ENCODE peak calls at places on chromosome 20, in seven cellular contexts. Z is activated T-cell treated with anti-CD3 and anti-CD28 coated beads, Interleukin-2, amount 50 U/mL, for 48 hours; Y is omental fat pad; O is HTR-8/SVneo; G is thoracic aorta; W is A172; J is GDM1. H is an unnamed sample.

GRCh38 chr20:1171461-1172093 is 13.2 kb downstream of the TMEM74B start:
- DNase-seq in Z (peak; percentile 34), Y (no peak), O (peak; percentile 38), G (no peak), W (peak; percentile 25), J (no peak), H (no peak)

GRCh38 chr20:40173877-40174276 is 515.2 kb downstream of the MAFB start:
- DNase-seq in Z (no peak), Y (no peak), O (no peak), G (no peak), W (no peak), J (no peak), H (no peak)

GRCh38 chr20:31870703-31871601 is 518 bp downstream of the TTLL9 start:
- DNase-seq in Z (no peak), Y (no peak), O (peak; percentile 31), G (no peak), W (no peak), J (no peak), H (no peak)

GRCh38 chr20:57380081-57380750 is 11.0 kb upstream of the RBM38 start:
- DNase-seq in Z (peak; percentile 15), Y (no peak), O (no peak), G (no peak), W (no peak), J (no peak), H (no peak)

GRCh38 chr20:11120451-11120850 is 446.7 kb upstream of the JAG1 start:
- DNase-seq in Z (no peak), Y (no peak), O (no peak), G (no peak), W (no peak), J (no peak), H (no peak)

GRCh38 chr20:48283470-48284110 is 498.3 kb upstream of the SULF2 start:
- DNase-seq in Z (no peak), Y (no peak), O (peak; percentile 68), G (no peak), W (peak; percentile 95), J (no peak), H (peak; percentile 73)

GRCh38 chr20:12660918-12661317 is 347.9 kb upstream of the SPTLC3 start:
- DNase-seq in Z (no peak), Y (no peak), O (no peak), G (peak; percentile 19), W (no peak), J (no peak), H (peak; percentile 1)

GRCh38 chr20:61803903-61804804 is 261.5 kb downstream of the TAF4 start:
- DNase-seq in Z (no peak), Y (no peak), O (no peak), G (no peak), W (peak; percentile 18), J (no peak), H (no peak)

GRCh38 chr20:53750827-53751393 is 157.3 kb upstream of the ZNF217 start:
- DNase-seq in Z (peak; percentile 63), Y (no peak), O (no peak), G (no peak), W (no peak), J (no peak), H (no peak)

GRCh38 chr20:47440857-47441773 is 60.6 kb upstream of the NCOA3 start:
- DNase-seq in Z (no peak), Y (no peak), O (peak; percentile 93), G (no peak), W (peak; percentile 95), J (no peak), H (peak; percentile 65)

GRCh38 chr20:8020314-8021079 is 936 bp upstream of the TMX4 start:
- DNase-seq in Z (no peak), Y (no peak), O (no peak), G (no peak), W (no peak), J (no peak), H (peak; percentile 32)

GRCh38 chr20:51366155-51366886 is 176.2 kb downstream of the NFATC2 start:
- DNase-seq in Z (no peak), Y (peak; percentile 42), O (peak; percentile 99), G (peak; percentile 88), W (peak; percentile 100), J (no peak), H (peak; percentile 99)

GRCh38 chr20:37254114-37254878 is 7.3 kb downstream of the GHRH start:
- DNase-seq in Z (no peak), Y (no peak), O (no peak), G (no peak), W (no peak), J (no peak), H (no peak)

GRCh38 chr20:47336013-47336754 is 20.3 kb downstream of the ZMYND8 start:
- DNase-seq in Z (no peak), Y (no peak), O (no peak), G (no peak), W (peak; percentile 73), J (no peak), H (peak; percentile 38)

GRCh38 chr20:12902992-12903391 is 105.8 kb upstream of the SPTLC3 start:
- DNase-seq in Z (no peak), Y (no peak), O (no peak), G (no peak), W (no peak), J (no peak), H (no peak)

GRCh38 chr20:32650545-32650944 is 23.2 kb downstream of the C20orf203 start:
- DNase-seq in Z (no peak), Y (no peak), O (no peak), G (no peak), W (no peak), J (peak; percentile 33), H (no peak)

GRCh38 chr20:20010639-20011500 is 6.3 kb upstream of the NAA20 start:
- DNase-seq in Z (no peak), Y (no peak), O (peak; percentile 20), G (no peak), W (peak; percentile 33), J (no peak), H (no peak)

GRCh38 chr20:23088891-23089290 is 2.8 kb upstream of the CD93 start:
- DNase-seq in Z (no peak), Y (no peak), O (no peak), G (no peak), W (no peak), J (no peak), H (no peak)

GRCh38 chr20:5531318-5532081 is 214.7 kb upstream of the PROKR2 start:
- DNase-seq in Z (no peak), Y (no peak), O (no peak), G (no peak), W (peak; percentile 28), J (no peak), H (peak; percentile 50)

GRCh38 chr20:38889792-38890496 is 36.3 kb upstream of the FAM83D start:
- DNase-seq in Z (peak; percentile 40), Y (no peak), O (no peak), G (no peak), W (no peak), J (no peak), H (no peak)

GRCh38 chr20:44067650-44068081 is 119.3 kb downstream of the JPH2 start:
- DNase-seq in Z (peak; percentile 12), Y (no peak), O (no peak), G (no peak), W (no peak), J (no peak), H (no peak)

GRCh38 chr20:45341939-45342862 is 6.0 kb downstream of the SDC4 start:
- DNase-seq in Z (no peak), Y (no peak), O (peak; percentile 73), G (no peak), W (peak; percentile 69), J (no peak), H (no peak)

GRCh38 chr20:51028616-51029263 is 5.8 kb upstream of the KCNG1 start:
- DNase-seq in Z (no peak), Y (no peak), O (no peak), G (no peak), W (no peak), J (no peak), H (no peak)

GRCh38 chr20:31709939-31710338 is 12.7 kb downstream of the BCL2L1 start:
- DNase-seq in Z (no peak), Y (no peak), O (no peak), G (no peak), W (no peak), J (no peak), H (no peak)

GRCh38 chr20:50144362-50144761 is 9.2 kb downstream of the PEDS1 start:
- DNase-seq in Z (no peak), Y (no peak), O (no peak), G (no peak), W (peak; percentile 78), J (no peak), H (peak; percentile 77)

GRCh38 chr20:47999166-47999565 is 213.9 kb upstream of the SULF2 start:
- DNase-seq in Z (no peak), Y (no peak), O (no peak), G (no peak), W (no peak), J (no peak), H (no peak)